ENCODE peak calls at places on chromosome 17, in six cellular contexts. K is left colon; I is dermis microvascular lymphatic vessel endothelial cell; A is hepatocyte; G is stimulated activated naive B cell treated with anti-CD40 and anti-IgM and Interleukin-4, amounts not matched to agents 10 μg/mL and 1 μg/mL and 100 μg/mL, for 72 hours; U is substantia nigra. V is an unnamed sample.

GRCh38 chr17:81802048-81802758 is 1.7 kb upstream of the GCGR start:
- DNase-seq in K (no peak), I (no peak), A (no peak), G (no peak), U (no peak), V (no peak)

GRCh38 chr17:29180051-29180787 is at the start of gene MYO18A:
- DNase-seq in K (peak; percentile 87), I (peak; percentile 50), A (peak; percentile 93), G (peak; percentile 78), U (no peak), V (peak; percentile 66)

GRCh38 chr17:78896834-78897638 is 6.0 kb downstream of the CEP295NL start:
- DNase-seq in K (no peak), I (no peak), A (no peak), G (no peak), U (no peak), V (no peak)

GRCh38 chr17:56795510-56795909 is 38.2 kb downstream of the C17orf67 start:
- DNase-seq in K (no peak), I (no peak), A (no peak), G (no peak), U (no peak), V (no peak)

GRCh38 chr17:1724869-1725641 is 551 bp downstream of the WDR81 start:
- DNase-seq in K (no peak), I (no peak), A (no peak), G (no peak), U (no peak), V (peak; percentile 40)

GRCh38 chr17:11747441-11747840 is 149.2 kb downstream of the DNAH9 start:
- DNase-seq in K (no peak), I (no peak), A (no peak), G (no peak), U (no peak), V (no peak)

GRCh38 chr17:8175795-8176196 is 384 bp downstream of the TMEM107 start:
- DNase-seq in K (no peak), I (no peak), A (peak; percentile 40), G (no peak), U (no peak), V (no peak)

GRCh38 chr17:4673169-4673568 is 30.8 kb downstream of the PELP1 start:
- DNase-seq in K (no peak), I (no peak), A (no peak), G (no peak), U (no peak), V (no peak)